ENCODE peak calls at places on chromosome 17, in nine cellular contexts. G, H, X, Y, K, U, D, I and C are unnamed samples.

GRCh38 chr17:32928527-32929287 is 754 bp downstream of the TMEM98 start:
- DNase-seq in Y (no peak), U (no peak), D (no peak), I (peak; percentile 64), H (no peak), X (no peak), K (no peak), G (no peak), C (no peak)

GRCh38 chr17:43611230-43611969 is 50.3 kb downstream of the MEOX1 start:
- DNase-seq in G (no peak), D (no peak), U (no peak), K (no peak), H (no peak), X (no peak), I (no peak), Y (no peak), C (no peak)

GRCh38 chr17:31915456-31916100 is 14.1 kb upstream of the UTP6 start:
- DNase-seq in D (no peak), K (no peak), I (peak; percentile 6), H (no peak), Y (no peak), U (no peak), X (no peak), G (no peak), C (no peak)

GRCh38 chr17:75069783-75070182 is 18.0 kb upstream of the SLC16A5 start:
- DNase-seq in D (peak; percentile 31), Y (peak; percentile 33), U (peak; percentile 43), I (peak; percentile 45), G (no peak), X (no peak), H (no peak), K (no peak), C (no peak)

GRCh38 chr17:74454197-74455024 is 12.0 kb upstream of the CD300A start:
- DNase-seq in Y (peak; percentile 96), I (peak; percentile 46), X (peak; percentile 91), G (peak; percentile 66), D (peak; percentile 92), K (peak; percentile 94), U (no peak), H (no peak), C (peak; percentile 95)

GRCh38 chr17:83054518-83055125 is 24.8 kb upstream of the METRNL start:
- DNase-seq in D (no peak), I (no peak), Y (peak; percentile 67), X (no peak), H (no peak), K (no peak), U (peak; percentile 14), G (no peak), C (peak; percentile 48)

GRCh38 chr17:40316571-40317344 is 7.8 kb downstream of the RARA start:
- DNase-seq in G (peak; percentile 40), I (peak; percentile 54), U (peak; percentile 45), K (peak; percentile 72), H (no peak), D (peak; percentile 56), X (peak; percentile 87), Y (peak; percentile 84), C (peak; percentile 90)

GRCh38 chr17:41082565-41083136 is 1.3 kb upstream of the KRTAP4-7 start:
- DNase-seq in U (no peak), X (no peak), D (no peak), Y (no peak), H (no peak), I (no peak), G (no peak), K (no peak), C (no peak)

GRCh38 chr17:27296427-27296979 is 2.6 kb downstream of the WSB1 start:
- DNase-seq in U (no peak), G (no peak), X (no peak), D (no peak), K (no peak), H (no peak), I (peak; percentile 41), Y (no peak), C (no peak)

GRCh38 chr17:78764871-78765270 is 17.2 kb downstream of the CYTH1 start:
- DNase-seq in D (no peak), H (no peak), G (no peak), X (no peak), K (no peak), I (no peak), U (no peak), Y (no peak), C (no peak)

GRCh38 chr17:47323382-47324223 is at the start of gene EFCAB13:
- DNase-seq in I (peak; percentile 94), Y (peak; percentile 96), X (peak; percentile 92), D (peak; percentile 83), U (peak; percentile 90), H (peak; percentile 54), G (no peak), K (peak; percentile 92), C (peak; percentile 95)

GRCh38 chr17:81111066-81111465 is 54.2 kb upstream of the PVALEF start:
- DNase-seq in X (no peak), K (no peak), D (no peak), I (no peak), U (no peak), Y (no peak), G (no peak), H (no peak), C (no peak)

GRCh38 chr17:19676901-19677300 is 28.4 kb downstream of the ALDH3A2 start:
- DNase-seq in G (no peak), I (no peak), H (no peak), D (no peak), Y (no peak), U (no peak), K (no peak), X (no peak), C (no peak)

GRCh38 chr17:73288534-73289302 is 23.1 kb downstream of the CDC42EP4 start:
- DNase-seq in D (peak; percentile 84), Y (no peak), K (peak; percentile 72), H (no peak), G (no peak), X (no peak), U (peak; percentile 80), I (no peak), C (peak; percentile 86)

GRCh38 chr17:70608193-70608592 is 438.9 kb downstream of the KCNJ2 start:
- DNase-seq in D (no peak), I (peak; percentile 12), K (no peak), H (no peak), Y (no peak), X (no peak), U (no peak), G (no peak), C (no peak)

GRCh38 chr17:29145289-29146058 is 34.7 kb downstream of the MYO18A start:
- DNase-seq in X (no peak), H (no peak), I (peak; percentile 78), D (peak; percentile 54), K (peak; percentile 71), Y (peak; percentile 86), U (peak; percentile 69), G (no peak), C (peak; percentile 87)

GRCh38 chr17:78390241-78391050 is 12.0 kb downstream of the PGS1 start:
- DNase-seq in U (no peak), G (no peak), K (no peak), H (no peak), X (no peak), D (no peak), I (no peak), Y (no peak), C (peak; percentile 83)

GRCh38 chr17:27531469-27531948 is 75.3 kb downstream of the KSR1 start:
- DNase-seq in H (no peak), G (no peak), U (no peak), K (no peak), X (no peak), Y (no peak), D (no peak), I (no peak), C (peak; percentile 60)

GRCh38 chr17:8080799-8081219 is 6.7 kb downstream of the ALOX12B start:
- DNase-seq in K (no peak), D (no peak), U (no peak), Y (peak; percentile 58), X (no peak), H (no peak), I (no peak), G (no peak), C (no peak)

GRCh38 chr17:17532991-17533390 is 36.8 kb upstream of the RASD1 start:
- DNase-seq in H (no peak), Y (no peak), I (no peak), D (no peak), G (no peak), X (no peak), K (no peak), U (no peak), C (no peak)

DNA sequence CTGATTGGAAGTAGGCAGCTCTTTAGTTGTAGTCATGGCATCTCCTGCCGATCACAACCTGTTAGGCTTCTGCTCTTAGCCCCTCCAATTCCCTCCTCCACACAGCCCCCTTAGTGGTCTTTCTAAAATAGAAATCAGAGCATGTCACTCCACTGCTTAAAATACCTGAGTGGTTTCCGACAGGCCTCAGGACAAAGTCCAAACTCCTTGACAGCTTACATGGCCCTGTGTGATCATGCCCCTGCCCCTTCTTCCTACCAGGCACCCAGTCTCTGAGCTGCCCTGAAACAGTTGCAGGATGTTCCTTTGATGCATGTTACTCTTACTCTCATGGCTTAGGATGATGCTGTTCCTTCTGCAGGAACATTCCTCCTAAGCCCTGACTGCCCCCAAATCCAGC is 147.3 kb downstream of the AATF start:
- DNase-seq in I (no peak), U (no peak), H (no peak), D (no peak), Y (no peak), G (no peak), X (no peak), K (no peak), C (no peak)
- H3K36me3 ChIP-seq in I (peaks cover 21% of the 10 kb centered on the region), U (peaks cover 59% of the 10 kb centered on the region), H (peaks cover 24% of the 10 kb centered on the region), D (peaks cover 14% of the 10 kb centered on the region), Y (peaks cover 29% of the 10 kb centered on the region), G (peaks cover 18% of the 10 kb centered on the region), X (peaks cover 44% of the 10 kb centered on the region), K (no peaks in the 10 kb centered on the region), C (no peaks in the 10 kb centered on the region)

GRCh38 chr17:65984299-65984698 is 207.6 kb downstream of the CEP112 start:
- DNase-seq in X (no peak), I (no peak), G (no peak), Y (no peak), H (no peak), D (no peak), K (no peak), U (no peak), C (no peak)
- TF ChIP-seq POLR2AphosphoS5 in X (no peak), I (no peak), G (no peak), Y (no peak), H (no peak), D (no peak), K (no peak), U (no peak), C (no peak)

DNA sequence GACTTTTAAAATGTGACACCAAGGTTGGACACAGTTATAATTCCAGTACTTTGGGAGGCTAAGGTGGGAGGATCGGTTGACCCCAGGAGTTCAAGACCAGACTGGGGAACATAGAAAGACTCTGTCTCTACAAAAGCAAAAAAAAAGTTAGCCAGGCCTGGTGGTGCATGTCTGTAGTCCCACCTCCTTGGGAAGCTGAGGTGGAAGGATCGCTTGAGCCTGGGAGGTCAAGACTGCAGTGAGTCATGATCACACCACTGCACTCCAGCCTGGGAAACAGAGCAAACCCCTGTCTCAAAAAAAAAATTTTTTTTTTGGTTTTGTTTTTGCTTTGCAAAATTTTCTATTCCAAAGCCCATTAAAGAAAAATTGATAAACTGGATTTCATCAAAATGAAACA is 281.4 kb downstream of the BCAS3 start:
- DNase-seq in Y (no peak), I (no peak), D (no peak), X (no peak), K (no peak), U (no peak), G (no peak), H (no peak), C (no peak)
- TF ChIP-seq POLR2A in Y (no peak), I (no peak), D (no peak), X (no peak), K (no peak), U (no peak), G (no peak), H (no peak), C (no peak)

GRCh38 chr17:38917259-38917658 is 8.2 kb upstream of the LASP1NB start:
- DNase-seq in Y (no peak), H (no peak), I (no peak), U (no peak), G (no peak), D (no peak), K (no peak), X (no peak), C (peak; percentile 28)
- H3K36me3 ChIP-seq in Y (peaks cover 74% of the 10 kb centered on the region), H (peaks cover 16% of the 10 kb centered on the region), I (peaks cover 16% of the 10 kb centered on the region), U (peaks cover 90% of the 10 kb centered on the region), G (peaks cover 39% of the 10 kb centered on the region), D (no peaks in the 10 kb centered on the region), K (no peaks in the 10 kb centered on the region), X (peaks cover 73% of the 10 kb centered on the region), C (peaks cover 67% of the 10 kb centered on the region)